ENCODE peak calls at places on chromosome 7, in seven cellular contexts. G, R, J, N, V, E and F are unnamed samples. For H3K36me3, the result is how much of the 10 kb centered on the place peaks cover.

GRCh38 chr7:54995631-54996340 is 23.0 kb upstream of the EGFR start:
- DNase-seq in G (no peak), E (peak), V (no peak), J (no peak), R (no peak), N (peak), F (no peak)

GRCh38 chr7:2201128-2201527 is 31.6 kb downstream of the MAD1L1 start:
- DNase-seq in E (no peak), V (no peak), J (no peak), N (no peak), G (no peak), R (no peak), F (peak)

GRCh38 chr7:150420987-150421674 is 29.3 kb upstream of the GIMAP8 start:
- DNase-seq in E (peak), R (peak), N (peak), G (peak), J (peak), V (peak), F (peak)

GRCh38 chr7:47601119-47601880 is 19.4 kb upstream of the TNS3 start:
- DNase-seq in E (peak), V (no peak), R (no peak), J (no peak), G (no peak), N (peak), F (peak)

GRCh38 chr7:25647007-25647406 is 418.7 kb upstream of the NPVF start:
- DNase-seq in R (no peak), E (peak), V (no peak), N (no peak), J (no peak), G (no peak), F (no peak)

GRCh38 chr7:55130079-55130476 is 111.3 kb downstream of the EGFR start:
- DNase-seq in G (no peak), J (no peak), E (no peak), R (no peak), N (peak), V (no peak), F (no peak)

GRCh38 chr7:157010588-157011332 is at the start of gene MNX1:
- DNase-seq in R (peak), G (no peak), E (no peak), V (peak), N (peak), J (peak), F (no peak)

GRCh38 chr7:79923953-79924352 is 210.7 kb upstream of the GNAI1 start:
- DNase-seq in E (no peak), N (no peak), R (no peak), V (no peak), G (no peak), J (no peak), F (no peak)

GRCh38 chr7:148620749-148621372 is 30.3 kb downstream of the C7orf33 start:
- DNase-seq in G (no peak), N (peak), E (no peak), V (no peak), J (no peak), R (no peak), F (no peak)

GRCh38 chr7:143426479-143427142 is 16.6 kb upstream of the TAS2R60 start:
- DNase-seq in G (no peak), R (no peak), N (no peak), V (no peak), E (no peak), J (no peak), F (no peak)

GRCh38 chr7:151483700-151483960 is 36.1 kb downstream of the RHEB start:
- DNase-seq in V (no peak), R (no peak), N (no peak), G (no peak), J (no peak), E (no peak), F (no peak)
- H3K36me3 ChIP-seq in V (under half), R (under half), N (under half), G (under half), J (half or more), E (under half), F (under half)

DNA sequence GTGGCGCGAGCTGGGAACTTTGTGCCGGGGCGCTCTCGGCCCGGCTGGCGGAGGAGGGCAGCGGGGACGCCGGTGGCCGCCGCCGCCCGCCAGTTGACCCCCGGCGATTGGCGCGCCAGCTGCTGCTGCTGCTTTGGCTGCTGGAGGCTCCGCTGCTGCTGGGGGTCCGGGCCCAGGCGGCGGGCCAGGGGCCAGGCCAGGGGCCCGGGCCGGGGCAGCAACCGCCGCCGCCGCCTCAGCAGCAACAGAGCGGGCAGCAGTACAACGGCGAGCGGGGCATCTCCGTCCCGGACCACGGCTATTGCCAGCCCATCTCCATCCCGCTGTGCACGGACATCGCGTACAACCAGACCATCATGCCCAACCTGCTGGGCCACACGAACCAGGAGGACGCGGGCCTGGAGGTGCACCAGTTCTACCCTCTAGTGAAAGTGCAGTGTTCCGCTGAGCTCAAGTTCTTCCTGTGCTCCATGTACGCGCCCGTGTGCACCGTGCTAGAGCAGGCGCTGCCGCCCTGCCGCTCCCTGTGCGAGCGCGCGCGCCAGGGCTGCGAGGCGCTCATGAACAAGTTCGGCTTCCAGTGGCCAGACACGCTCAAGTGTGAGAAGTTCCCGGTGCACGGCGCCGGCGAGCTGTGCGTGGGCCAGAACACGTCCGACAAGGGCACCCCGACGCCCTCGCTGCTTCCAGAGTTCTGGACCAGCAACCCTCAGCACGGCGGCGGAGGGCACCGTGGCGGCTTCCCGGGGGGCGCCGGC is 870 bp downstream of the FZD1 start:
- DNase-seq in G (peak), V (peak), J (peak), E (no peak), R (peak), N (peak), F (peak)
- H3K27ac ChIP-seq in G (peak), V (peak), J (peak), E (peak), R (no peak), N (peak), F (peak)

DNA sequence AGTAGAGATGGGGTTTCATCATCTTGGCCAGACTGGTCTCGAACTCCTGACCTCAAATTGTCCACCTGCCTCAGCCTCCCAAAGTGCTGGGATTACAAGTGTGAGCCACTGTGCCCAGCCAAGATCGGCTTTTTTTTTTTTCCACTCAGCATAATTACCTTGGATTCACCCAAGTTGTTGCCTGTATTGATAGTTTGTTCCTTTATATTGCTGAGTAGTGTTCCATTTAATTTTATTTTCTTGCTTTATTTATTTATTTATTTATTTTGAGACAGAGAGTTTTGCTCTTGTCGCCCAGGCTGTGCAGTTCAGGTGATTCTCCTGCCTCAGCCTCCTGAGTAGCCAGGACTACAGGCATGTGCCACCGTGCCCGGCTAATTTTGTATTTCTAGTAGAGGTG is 21.3 kb downstream of the KMT2E start:
- DNase-seq in V (no peak), E (no peak), J (no peak), R (no peak), G (no peak), N (no peak), F (no peak)
- H3K36me3 ChIP-seq in V (under half), E (under half), J (under half), R (under half), G (under half), N (under half), F (under half)

DNA sequence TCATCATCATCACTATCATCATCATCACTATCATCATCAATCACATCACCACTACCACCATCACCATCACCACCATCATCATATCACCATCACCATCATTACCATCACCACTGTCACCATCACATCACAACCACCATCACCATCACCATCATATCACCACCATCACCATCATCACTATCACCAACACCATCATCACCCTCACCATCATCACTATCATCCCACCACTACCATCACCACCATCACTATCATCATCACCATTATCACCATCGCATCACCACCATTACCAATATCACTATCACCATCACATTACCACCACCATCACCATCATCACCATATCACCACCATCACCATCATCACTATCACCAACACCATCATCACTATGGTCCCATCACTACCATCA is 539.1 kb downstream of the PTPRN2 start:
- DNase-seq in G (no peak), J (no peak), V (no peak), N (no peak), E (no peak), R (no peak), F (no peak)
- H3K27ac ChIP-seq in G (no peak), J (no peak), V (no peak), N (no peak), E (no peak), R (no peak), F (no peak)

GRCh38 chr7:6604458-6604857 is 11.0 kb upstream of the ZNF853 start:
- DNase-seq in J (no peak), E (no peak), V (no peak), N (no peak), R (no peak), G (no peak), F (peak)

GRCh38 chr7:6606866-6607583 is 8.4 kb upstream of the ZNF853 start:
- DNase-seq in E (no peak), R (no peak), N (no peak), V (peak), G (no peak), J (no peak), F (no peak)

GRCh38 chr7:6607651-6608051 is 7.8 kb upstream of the ZNF853 start:
- DNase-seq in G (no peak), J (no peak), R (no peak), E (no peak), V (no peak), N (no peak), F (no peak)

GRCh38 chr7:6608794-6609193 is 6.6 kb upstream of the ZNF853 start:
- DNase-seq in N (no peak), V (no peak), J (no peak), R (no peak), E (no peak), G (no peak), F (no peak)

DNA sequence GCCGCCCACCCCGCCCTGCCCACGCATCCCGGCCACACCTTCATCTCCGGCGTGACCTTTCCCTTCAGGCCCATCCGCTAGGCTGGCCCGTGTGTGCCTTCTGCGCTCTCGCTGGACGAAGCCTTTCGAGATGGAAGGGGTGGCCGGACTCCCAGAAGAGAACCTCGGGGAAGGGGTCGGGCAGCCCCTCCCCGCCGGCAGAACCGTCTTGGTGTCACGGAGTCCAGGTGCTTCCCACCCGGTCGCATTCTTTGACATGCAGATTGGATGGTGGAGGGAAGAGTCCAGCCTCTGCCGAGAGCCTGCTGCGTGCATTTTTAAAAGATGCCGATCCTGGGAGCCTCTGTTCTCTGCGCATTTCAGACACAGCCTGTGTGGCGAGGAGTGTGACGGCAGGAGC is 7.3 kb upstream of the ZNF853 start:
- DNase-seq in E (no peak), G (no peak), R (no peak), J (no peak), N (no peak), V (no peak), F (no peak)
- H3K36me3 ChIP-seq in E (under half), G (under half), R (under half), J (under half), N (under half), V (under half), F (under half)

GRCh38 chr7:73778801-73779389 is 8.8 kb upstream of the CLDN3 start:
- DNase-seq in R (no peak), V (no peak), E (no peak), J (no peak), N (no peak), G (no peak), F (no peak)

GRCh38 chr7:73770860-73771665 is 993 bp upstream of the CLDN3 start:
- DNase-seq in N (no peak), E (no peak), G (no peak), J (no peak), V (peak), R (no peak), F (no peak)

GRCh38 chr7:73773700-73774517 is 3.8 kb upstream of the CLDN3 start:
- DNase-seq in E (no peak), J (no peak), G (no peak), V (peak), N (no peak), R (no peak), F (no peak)

GRCh38 chr7:73779517-73779916 is 9.4 kb upstream of the CLDN3 start:
- DNase-seq in V (no peak), N (no peak), G (no peak), R (no peak), E (no peak), J (no peak), F (no peak)

GRCh38 chr7:73774923-73775322 is 4.9 kb upstream of the CLDN3 start:
- DNase-seq in E (no peak), N (peak), R (no peak), G (no peak), V (no peak), J (no peak), F (no peak)
- H3K27ac ChIP-seq in E (no peak), N (no peak), R (no peak), G (no peak), V (no peak), J (no peak), F (no peak)

GRCh38 chr7:23123007-23123406 is 17.4 kb downstream of the KLHL7 start:
- DNase-seq in N (no peak), V (no peak), J (no peak), E (no peak), R (no peak), G (no peak), F (no peak)
- H3K36me3 ChIP-seq in N (under half), V (under half), J (under half), E (under half), R (under half), G (under half), F (under half)

DNA sequence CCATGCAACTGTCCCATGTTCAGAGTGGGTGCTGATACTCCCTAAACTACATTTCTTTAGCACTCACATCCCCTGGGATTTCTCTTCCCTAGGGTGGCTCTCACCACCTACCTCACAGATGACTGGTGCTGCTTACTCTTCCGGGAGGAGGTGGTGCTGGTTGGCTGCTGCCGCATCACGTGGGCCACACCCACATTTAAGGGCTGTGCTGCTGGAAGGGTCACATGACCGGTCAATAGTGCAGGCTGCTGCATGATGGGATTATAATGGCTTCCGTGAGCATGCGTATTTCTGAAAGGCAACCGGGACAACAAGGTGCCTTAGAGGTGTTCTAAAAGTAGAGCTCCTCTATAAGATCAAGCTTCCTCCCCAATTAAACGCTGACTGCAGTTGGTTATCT is 76.8 kb downstream of the CLEC2L start:
- DNase-seq in V (no peak), J (no peak), E (no peak), R (no peak), G (no peak), N (no peak), F (no peak)
- H3K27ac ChIP-seq in V (no peak), J (no peak), E (no peak), R (no peak), G (no peak), N (no peak), F (no peak)

DNA sequence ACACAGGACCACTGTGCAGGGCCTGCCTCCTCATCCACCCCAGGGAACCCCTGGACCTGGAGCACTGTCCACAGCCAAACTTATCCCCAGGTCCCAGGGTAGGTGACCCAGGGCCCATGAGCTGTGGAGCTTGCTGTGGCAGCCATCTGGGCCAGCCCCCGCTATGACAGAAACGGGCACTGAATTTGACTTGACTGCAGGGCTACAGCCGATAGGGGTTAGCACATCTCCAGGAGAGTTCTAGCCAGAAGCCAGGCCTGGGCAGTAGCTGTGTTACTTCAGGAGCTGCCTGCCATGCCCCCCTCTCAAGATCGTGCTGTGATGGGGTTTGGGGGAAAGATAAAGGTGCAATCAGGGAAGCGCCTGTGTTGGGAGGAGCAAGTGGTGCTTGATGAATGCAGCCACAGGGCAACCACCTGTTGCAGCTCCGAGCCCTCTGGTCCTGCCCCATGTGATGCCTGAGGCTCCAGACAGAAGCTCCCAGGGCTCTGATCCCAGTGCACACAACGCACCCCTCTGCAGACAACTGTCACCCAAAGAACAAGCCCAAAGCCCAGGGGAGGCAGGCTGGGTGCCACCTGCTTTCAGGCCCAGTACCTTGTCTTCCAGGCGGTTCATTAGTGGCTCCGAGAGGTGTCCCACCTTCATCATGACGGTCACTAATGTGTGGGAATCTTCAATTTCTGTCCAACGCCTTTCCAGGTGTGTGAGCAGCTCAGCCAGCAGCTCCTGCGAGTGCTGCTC is 6.5 kb downstream of the TBRG4 start:
- DNase-seq in V (no peak), G (no peak), E (no peak), N (no peak), R (no peak), J (no peak), F (no peak)
- H3K36me3 ChIP-seq in V (half or more), G (under half), E (half or more), N (half or more), R (half or more), J (half or more), F (half or more)

GRCh38 chr7:22842973-22843372 is 20.3 kb upstream of the TOMM7 start:
- DNase-seq in J (no peak), V (no peak), R (no peak), G (no peak), E (no peak), N (no peak), F (no peak)
- H3K27ac ChIP-seq in J (no peak), V (no peak), R (no peak), G (no peak), E (no peak), N (no peak), F (no peak)